ENCODE peak calls at places on chromosomes 16 and 17, in six cellular contexts. U is IMR-90, F is mesenchymal stem cell, M is neuronal stem cell, P is H9, G is H1. Z is an unnamed sample.

GRCh38 chr16:50625374-50625773 is 55.7 kb downstream of the SNX20 start:
- DNase-seq in U (no peak), F (no peak), M (no peak), P (no peak), G (no peak), Z (no peak)

GRCh38 chr16:10978124-10978523 is 33.8 kb downstream of the CLEC16A start:
- DNase-seq in U (no peak), F (no peak), M (no peak), P (no peak), G (no peak), Z (no peak)

GRCh38 chr17:74454197-74455024 is 12.0 kb upstream of the CD300A start:
- DNase-seq in U (peak), F (peak), M (peak), P (peak), G (no peak), Z (peak)

GRCh38 chr17:68390888-68391545 is 66.3 kb downstream of the WIPI1 start:
- DNase-seq in U (peak), F (no peak), M (no peak), P (no peak), G (no peak), Z (no peak)

GRCh38 chr16:69329369-69330285 is 761 bp downstream of the PDF start:
- DNase-seq in U (no peak), F (peak), M (no peak), P (no peak), G (no peak), Z (peak)

GRCh38 chr17:83103200-83103937 is 24.0 kb downstream of the METRNL start:
- DNase-seq in U (peak), F (no peak), M (no peak), P (peak), G (no peak), Z (no peak)

GRCh38 chr17:81241648-81242420 is 2.7 kb downstream of the NDUFAF8 start:
- DNase-seq in U (peak), F (peak), M (peak), P (peak), G (peak), Z (peak)

GRCh38 chr17:43316522-43317142 is 82.2 kb upstream of the ARL4D start:
- DNase-seq in U (no peak), F (peak), M (no peak), P (peak), G (no peak), Z (peak)

GRCh38 chr16:14007460-14007859 is 63.7 kb upstream of the MRTFB start:
- DNase-seq in U (peak), F (no peak), M (no peak), P (no peak), G (no peak), Z (no peak)

DNA sequence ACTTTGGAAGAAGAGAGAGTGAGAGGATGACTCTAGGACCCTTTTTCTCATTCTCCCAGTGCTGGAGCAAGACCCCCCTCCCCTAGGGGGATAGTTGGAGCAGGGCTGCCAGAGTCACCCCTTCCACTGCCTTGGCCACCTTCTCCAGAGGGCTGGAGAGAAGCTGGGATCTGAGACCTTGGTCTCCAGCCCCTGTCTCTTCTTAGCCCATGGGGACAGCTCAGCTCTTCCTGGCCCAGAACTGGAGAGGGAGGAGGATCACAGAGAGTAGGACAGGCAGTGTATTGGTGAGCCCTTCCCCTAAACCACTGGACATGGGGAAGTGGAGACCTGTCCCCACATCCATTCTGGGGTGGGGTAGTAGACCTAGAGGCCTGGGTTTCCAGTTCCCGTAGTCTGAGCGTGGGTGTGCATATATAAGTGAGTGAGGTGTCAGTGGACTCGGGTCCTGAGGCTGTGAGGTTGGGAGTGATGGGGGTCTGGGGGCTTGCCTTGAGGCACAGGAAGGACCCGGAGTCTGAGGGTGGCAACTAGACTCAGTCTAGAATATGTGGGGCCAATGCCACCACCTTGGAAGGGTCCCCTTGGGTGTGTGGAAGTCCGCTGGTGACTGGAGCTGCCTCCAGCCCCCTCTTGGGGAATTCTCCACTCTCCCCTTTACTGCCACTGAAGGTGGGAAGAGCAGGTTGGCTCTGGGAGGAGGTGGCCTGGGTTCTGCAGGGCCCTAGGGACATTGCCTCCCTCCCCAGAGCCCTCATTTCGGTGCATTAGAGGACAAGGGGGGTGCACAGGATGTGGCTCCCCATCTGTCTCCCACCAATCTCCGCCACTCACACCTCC is 20.0 kb downstream of the GJD3 start:
- DNase-seq in U (no peak), F (no peak), M (no peak), P (no peak), G (no peak), Z (no peak)
- H3K9ac ChIP-seq in U (peak), F (peak), M (no peak), P (no peak), G (no peak), Z (peak)

GRCh38 chr17:28033972-28034714 is 8.3 kb upstream of the NLK start:
- DNase-seq in U (peak), F (peak), M (no peak), P (no peak), G (no peak), Z (no peak)
- H3K4me2 ChIP-seq in U (peak), F (no peak), M (no peak), P (no peak), G (no peak), Z (no peak)

DNA sequence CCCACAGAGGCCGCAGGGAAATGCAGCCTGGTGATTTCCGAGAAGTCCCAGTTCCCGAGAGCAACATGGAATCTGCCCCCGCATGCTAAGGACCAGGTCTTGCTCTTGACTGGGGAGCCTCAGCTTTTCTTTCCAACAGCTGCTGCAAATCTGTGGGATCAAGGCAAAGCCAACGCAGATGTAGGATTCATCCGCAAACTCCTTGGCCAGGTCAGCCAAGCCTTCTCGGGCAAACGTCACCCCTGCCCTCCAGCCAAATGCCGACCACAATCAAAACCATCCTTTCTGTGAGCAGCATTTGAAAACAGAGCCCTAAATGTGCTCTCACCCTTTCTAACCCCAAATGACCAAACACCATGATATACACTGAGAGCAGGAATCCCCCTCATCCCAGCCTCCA is 54.0 kb downstream of the MRM3 start:
- DNase-seq in U (no peak), F (peak), M (no peak), P (no peak), G (no peak), Z (peak)
- H2BK120ac ChIP-seq in U (peak), F (no peak), M (no peak), P (no peak), G (no peak), Z (no peak)

DNA sequence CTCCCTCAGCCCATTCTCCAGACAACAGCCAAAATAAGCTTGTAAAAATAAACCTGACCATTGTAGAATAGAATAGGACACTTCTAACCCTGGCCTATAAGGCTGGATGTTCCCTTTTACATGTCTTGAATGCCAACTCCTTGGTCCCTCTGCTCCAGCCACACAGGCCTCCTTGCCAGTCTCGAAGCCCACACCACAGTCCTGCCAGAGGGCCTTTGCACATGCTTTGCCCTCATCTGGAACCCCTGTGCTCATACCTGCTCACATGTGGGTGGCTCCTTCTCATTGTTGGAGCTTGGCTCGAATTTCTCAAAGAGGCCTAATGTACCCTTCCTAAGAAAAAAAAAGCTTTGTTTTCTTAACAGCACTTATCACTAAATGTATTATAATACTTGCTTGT is 5.4 kb upstream of the SLC12A3 start:
- DNase-seq in U (no peak), F (no peak), M (no peak), P (no peak), G (no peak), Z (no peak)
- H3K9ac ChIP-seq in U (no peak), F (no peak), M (no peak), P (no peak), G (no peak), Z (no peak)

DNA sequence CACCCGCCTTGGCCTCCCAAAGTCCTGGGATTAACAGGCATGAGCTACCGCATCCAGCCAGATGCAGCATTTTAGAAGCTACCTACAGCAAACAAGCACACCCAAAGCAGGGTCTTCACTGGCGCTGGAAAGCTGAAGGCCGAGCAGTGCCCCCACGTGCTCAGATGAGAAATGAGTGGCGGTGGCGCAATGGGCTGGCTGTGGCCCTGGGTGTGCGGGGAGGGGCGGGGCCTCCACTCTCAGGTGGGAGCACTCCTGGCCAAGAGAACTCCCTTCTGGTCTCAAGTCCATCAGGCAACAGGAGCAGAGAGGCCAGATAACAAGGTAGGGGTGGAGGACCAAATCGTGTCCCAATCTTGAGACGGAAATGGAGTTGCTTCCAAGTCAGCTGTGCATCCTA is 12.1 kb downstream of the TMEM11 start:
- DNase-seq in U (no peak), F (no peak), M (no peak), P (no peak), G (no peak), Z (no peak)
- H3K4me2 ChIP-seq in U (no peak), F (no peak), M (no peak), P (no peak), G (no peak), Z (no peak)

DNA sequence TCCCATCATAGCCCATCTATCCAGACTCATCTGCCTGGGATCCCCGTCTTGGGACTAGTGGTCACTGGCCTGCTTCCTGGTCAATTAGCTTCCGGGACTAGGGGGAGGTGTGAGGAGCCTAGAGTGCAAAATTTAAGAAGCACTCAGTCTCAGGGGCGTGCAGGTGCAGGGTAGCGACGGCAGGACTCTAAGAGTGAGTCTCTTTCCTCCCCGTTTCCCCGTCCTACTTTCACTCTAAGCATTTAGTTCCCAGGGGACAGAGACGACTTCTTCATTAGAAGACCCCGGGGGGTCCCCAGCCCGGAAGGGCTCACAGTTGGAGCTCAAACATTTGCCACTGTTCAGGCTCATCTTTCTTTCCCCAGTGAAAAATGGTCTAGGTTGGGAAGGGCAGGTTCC is 677 bp upstream of the ZNHIT3 start:
- DNase-seq in U (no peak), F (no peak), M (no peak), P (no peak), G (no peak), Z (peak)
- H2BK120ac ChIP-seq in U (no peak), F (no peak), M (no peak), P (no peak), G (no peak), Z (no peak)

DNA sequence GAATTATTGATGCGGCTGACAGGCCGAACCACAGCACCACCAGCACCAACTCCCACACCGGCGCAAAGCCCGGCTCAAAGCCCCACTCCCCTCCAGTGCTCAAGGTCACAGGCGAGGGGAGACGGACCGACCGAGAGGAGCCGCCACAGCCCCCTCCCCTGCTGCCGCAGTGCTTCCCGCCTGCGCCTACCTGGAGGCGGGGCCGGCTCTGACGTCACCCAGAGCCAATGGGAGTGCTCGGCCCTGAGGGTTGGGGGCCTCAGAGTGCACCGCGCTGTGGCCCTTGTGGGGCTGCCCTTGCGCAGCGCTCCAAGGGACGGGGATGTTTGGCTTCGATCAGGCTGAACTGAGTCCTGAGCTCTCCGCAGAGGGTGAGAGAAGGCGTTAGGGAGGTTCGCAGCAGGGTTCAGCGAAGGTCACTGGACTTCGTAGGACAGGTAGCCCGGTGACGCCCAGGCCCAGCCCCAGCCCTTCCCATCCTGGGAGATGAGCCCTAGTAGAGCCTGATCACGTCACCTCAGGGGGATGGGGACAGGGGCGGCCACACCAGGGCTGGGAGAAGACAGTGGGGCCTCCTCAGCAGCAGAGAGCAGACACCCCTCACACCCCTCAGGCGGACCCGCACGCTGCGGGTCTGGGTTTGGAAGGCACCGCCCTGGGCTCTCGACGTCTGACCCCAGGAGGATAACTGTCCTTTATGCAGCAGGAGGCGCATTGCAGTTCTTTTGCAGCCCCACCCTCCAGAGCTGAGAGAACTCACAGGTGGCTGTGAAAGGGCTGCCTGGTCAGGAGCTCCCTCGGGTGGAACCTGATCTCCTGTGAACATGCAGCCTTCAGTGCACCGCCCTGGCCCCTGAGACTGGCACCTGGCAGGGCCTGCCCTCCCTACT is 1.5 kb downstream of the NDRG4 start:
- DNase-seq in U (no peak), F (no peak), M (no peak), P (peak), G (no peak), Z (peak)
- H3K9ac ChIP-seq in U (no peak), F (peak), M (peak), P (peak), G (peak), Z (peak)

Z was measured in mesendoderm.